ENCODE peak calls at places on chromosomes 7 and 10, in ten cellular contexts. Q, X, W, J, B, E, G, N, M and V are unnamed samples.
A peak's percentile ranks its signal among the peaks of the same experiment; 100 is the strongest.

GRCh38 chr7:3157541-3158287 is 114.0 kb upstream of the CARD11 start:
- DNase-seq in X (no peak), W (no peak), J (no peak), Q (no peak), M (no peak), G (no peak), N (no peak), E (no peak), B (no peak), V (no peak)

GRCh38 chr10:87921934-87922688 is 58.7 kb downstream of the PTEN start:
- DNase-seq in N (no peak), B (no peak), M (no peak), W (no peak), G (no peak), X (no peak), E (no peak), Q (no peak), J (no peak), V (no peak)

GRCh38 chr7:150953061-150953997 is 24.8 kb downstream of the KCNH2 start:
- DNase-seq in X (no peak), M (no peak), N (no peak), J (no peak), Q (no peak), E (no peak), G (no peak), W (no peak), B (peak; percentile 42), V (no peak)

GRCh38 chr7:44390701-44391100 is 65.3 kb upstream of the CAMK2B start:
- DNase-seq in W (no peak), M (no peak), Q (no peak), J (no peak), X (peak; percentile 15), E (no peak), B (no peak), N (no peak), G (no peak), V (no peak)

GRCh38 chr10:77290528-77291155 is 347.0 kb downstream of the KCNMA1 start:
- DNase-seq in G (no peak), Q (no peak), W (no peak), N (peak; percentile 93), M (peak; percentile 32), J (no peak), B (no peak), X (no peak), E (no peak), V (no peak)

GRCh38 chr7:46603780-46604725 is 683.0 kb upstream of the IGFBP3 start:
- DNase-seq in B (peak; percentile 94), G (no peak), Q (no peak), N (no peak), J (no peak), M (no peak), W (peak; percentile 98), X (no peak), E (peak; percentile 74), V (no peak)

GRCh38 chr10:89118091-89118490 is 89.0 kb downstream of the CH25H start:
- DNase-seq in J (no peak), M (peak; percentile 76), Q (no peak), E (no peak), X (no peak), W (no peak), B (no peak), G (no peak), N (peak; percentile 90), V (no peak)

GRCh38 chr7:112510032-112510742 is 29.4 kb downstream of the LSMEM1 start:
- DNase-seq in X (peak; percentile 16), B (no peak), M (no peak), E (no peak), W (no peak), N (peak; percentile 79), J (no peak), G (no peak), Q (no peak), V (no peak)

DNA sequence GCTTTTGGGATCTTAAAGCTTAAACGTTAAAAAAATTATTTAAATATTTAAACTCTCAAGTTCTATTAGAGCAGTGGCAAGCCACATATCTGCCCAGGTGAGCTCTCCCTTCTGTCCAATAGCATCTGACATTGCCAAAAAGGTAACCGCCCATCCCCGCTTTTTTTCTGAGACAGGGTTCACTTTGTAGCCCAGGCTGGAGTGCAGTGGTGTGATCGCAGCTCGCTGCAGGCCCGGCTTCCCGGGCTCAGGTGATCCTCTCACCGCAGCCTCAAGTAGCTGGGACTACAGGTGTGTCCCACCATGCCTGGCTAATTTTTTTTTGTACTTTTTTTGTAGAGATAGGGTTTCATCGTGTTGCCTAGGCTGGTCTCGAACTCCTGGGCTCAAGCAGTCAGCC is 83.2 kb downstream of the RBM33 start:
- DNase-seq in W (no peak), M (no peak), B (no peak), N (no peak), Q (no peak), G (no peak), E (no peak), X (no peak), J (no peak), V (no peak)
- H3K36me3 ChIP-seq in W (peaks cover 10% of the 10 kb centered on the region), M (peaks cover 7% of the 10 kb centered on the region), B (peaks cover 15% of the 10 kb centered on the region), N (peaks cover 10% of the 10 kb centered on the region), Q (peaks cover 83% of the 10 kb centered on the region), G (peaks cover 7% of the 10 kb centered on the region), E (peaks cover 5% of the 10 kb centered on the region), X (peaks cover 62% of the 10 kb centered on the region), J (no peaks in the 10 kb centered on the region), V (peaks cover 45% of the 10 kb centered on the region)

GRCh38 chr7:116355423-116355765 is 144.1 kb upstream of the CAV2 start:
- DNase-seq in W (no peak), G (no peak), M (no peak), B (no peak), E (no peak), Q (no peak), N (no peak), X (no peak), J (no peak), V (no peak)

GRCh38 chr7:116357776-116358670 is 141.5 kb upstream of the CAV2 start:
- DNase-seq in X (no peak), M (peak; percentile 19), G (no peak), E (no peak), J (no peak), Q (no peak), N (peak; percentile 55), W (no peak), B (no peak), V (no peak)

GRCh38 chr7:116356979-116357378 is 142.6 kb upstream of the CAV2 start:
- DNase-seq in M (no peak), W (no peak), E (no peak), J (no peak), Q (no peak), N (peak; percentile 5), B (no peak), X (no peak), G (no peak), V (no peak)

GRCh38 chr7:116354546-116355422 is 144.4 kb downstream of the TES start:
- DNase-seq in G (no peak), M (peak; percentile 98), Q (no peak), N (peak; percentile 98), E (peak; percentile 28), J (peak; percentile 72), W (peak; percentile 70), X (peak; percentile 76), B (peak; percentile 74), V (no peak)

DNA sequence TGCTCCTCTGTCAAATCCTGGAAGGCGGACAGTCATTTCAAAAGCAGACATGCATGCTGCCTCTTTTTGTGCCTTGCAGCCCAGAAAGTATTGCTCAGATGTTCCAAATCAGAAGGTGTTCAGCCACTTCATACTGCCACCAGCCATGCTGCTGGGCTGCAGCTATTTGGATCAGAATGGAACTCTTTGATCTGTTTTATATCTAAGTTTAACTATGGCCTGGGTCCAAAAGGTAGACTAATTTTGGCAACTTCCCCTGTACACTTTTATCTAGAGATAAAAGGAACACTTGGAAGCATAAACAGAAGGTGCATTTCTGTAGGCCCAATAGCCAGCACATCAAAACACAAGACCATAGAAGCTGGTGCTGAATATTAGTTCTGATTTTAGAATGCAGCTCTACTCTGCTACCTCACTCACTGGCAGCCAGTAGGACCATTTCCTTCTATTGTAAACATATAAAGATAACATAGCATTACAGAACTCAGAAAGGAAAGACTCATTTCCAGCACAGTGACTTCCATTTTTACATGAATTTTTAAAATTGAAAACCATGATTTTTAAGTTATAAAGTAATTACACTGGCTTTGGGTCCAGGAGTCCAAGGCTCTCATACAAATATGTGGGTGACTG is 143.1 kb upstream of the CAV2 start:
- DNase-seq in G (no peak), J (no peak), Q (no peak), B (no peak), M (no peak), W (no peak), X (no peak), E (no peak), N (no peak), V (no peak)
- H3K4me1 ChIP-seq in G (no peaks in the 10 kb centered on the region), J (peaks cover 17% of the 10 kb centered on the region), Q (no peaks in the 10 kb centered on the region), B (peaks cover 63% of the 10 kb centered on the region), M (peaks cover 51% of the 10 kb centered on the region), W (no peaks in the 10 kb centered on the region), X (no peaks in the 10 kb centered on the region), E (no peaks in the 10 kb centered on the region), N (peaks cover 53% of the 10 kb centered on the region), V (no peaks in the 10 kb centered on the region)

GRCh38 chr7:139595806-139596205 is 72.3 kb downstream of the CLEC2L start:
- DNase-seq in M (no peak), X (no peak), Q (no peak), E (no peak), N (no peak), J (no peak), G (no peak), B (no peak), W (no peak), V (no peak)

GRCh38 chr7:139594911-139595476 is 71.5 kb downstream of the CLEC2L start:
- DNase-seq in J (no peak), W (no peak), X (no peak), N (no peak), E (no peak), Q (no peak), G (no peak), B (no peak), M (no peak), V (no peak)

GRCh38 chr7:139589474-139589873 is 66.0 kb downstream of the CLEC2L start:
- DNase-seq in B (no peak), W (no peak), E (no peak), G (no peak), Q (no peak), N (no peak), M (no peak), J (no peak), X (no peak), V (no peak)

GRCh38 chr7:139591550-139592195 is 68.2 kb downstream of the CLEC2L start:
- DNase-seq in E (no peak), G (no peak), B (no peak), M (no peak), W (no peak), J (no peak), N (no peak), Q (no peak), X (no peak), V (no peak)

GRCh38 chr7:139592801-139593461 is 69.4 kb downstream of the CLEC2L start:
- DNase-seq in X (no peak), Q (no peak), B (no peak), M (no peak), W (no peak), E (no peak), J (no peak), N (no peak), G (no peak), V (no peak)
- H3K36me3 ChIP-seq in X (peaks cover 98% of the 10 kb centered on the region), Q (no peaks in the 10 kb centered on the region), B (peaks cover 97% of the 10 kb centered on the region), M (peaks cover 12% of the 10 kb centered on the region), W (peaks cover 86% of the 10 kb centered on the region), E (peaks cover 25% of the 10 kb centered on the region), J (no peaks in the 10 kb centered on the region), N (peaks cover 19% of the 10 kb centered on the region), G (peaks cover 26% of the 10 kb centered on the region), V (peaks cover 33% of the 10 kb centered on the region)

DNA sequence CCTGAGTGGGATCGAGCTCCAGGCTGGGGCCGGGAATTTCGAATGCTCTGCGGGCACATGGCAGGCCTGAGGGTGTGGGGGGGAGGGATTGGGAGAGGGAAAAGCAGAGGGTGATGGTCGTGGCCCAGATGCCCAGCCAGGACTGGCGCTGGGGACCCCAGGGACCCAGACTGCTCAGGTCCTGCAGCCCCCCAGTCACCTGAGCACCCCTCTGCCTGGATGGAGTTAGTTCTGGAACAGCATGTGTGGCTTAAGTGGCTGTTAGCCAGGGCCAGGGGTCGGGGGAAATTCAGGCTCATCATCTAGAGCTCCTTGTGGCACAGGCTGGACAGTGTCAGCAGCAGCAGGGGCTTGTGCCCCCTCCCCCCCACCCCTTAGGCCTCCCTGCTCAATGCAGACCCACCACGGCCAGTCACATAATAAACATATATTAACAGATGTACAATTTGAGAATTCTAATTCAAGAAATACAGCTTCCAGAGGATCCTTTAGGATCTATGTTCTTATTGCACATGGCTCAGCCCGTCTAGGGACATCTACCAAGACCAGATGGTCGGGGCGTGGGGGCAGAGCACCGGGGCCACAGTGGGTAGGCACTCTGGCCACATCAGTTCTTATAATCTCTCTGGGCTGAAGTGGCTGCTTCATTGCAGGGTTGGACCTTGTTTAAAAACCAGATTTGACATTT is 22.2 kb downstream of the DNAJB12 start:
- DNase-seq in E (no peak), X (no peak), B (no peak), G (no peak), W (no peak), N (no peak), Q (peak; percentile 19), J (no peak), M (no peak), V (no peak)
- H3K4me1 ChIP-seq in E (peaks cover 54% of the 10 kb centered on the region), X (peaks cover 3% of the 10 kb centered on the region), B (peaks cover 98% of the 10 kb centered on the region), G (peaks cover 67% of the 10 kb centered on the region), W (peaks cover 11% of the 10 kb centered on the region), N (peaks cover 87% of the 10 kb centered on the region), Q (peaks cover 83% of the 10 kb centered on the region), J (peaks cover 56% of the 10 kb centered on the region), M (peaks cover 51% of the 10 kb centered on the region), V (peaks cover 96% of the 10 kb centered on the region)